ENCODE peak calls at places on chromosomes 13 and 19, in eight cellular contexts. One of them, this sample, is unnamed.

GRCh38 chr13:52128714-52129700 is at the start of gene NEK5:
- DNase-seq in Kasumi-1: peak; percentile 60
- DNase-seq in head of caudate nucleus: peak; percentile 76
- DNase-seq in D721Med: peak; percentile 72
- DNase-seq in heart left ventricle: peak; percentile 57
- DNase-seq in activated T-cell treated with anti-CD3 and anti-CD28 coated beads, Interleukin-2, amount 50 U/mL, for 72 hours: peak; percentile 66
- DNase-seq in aorta: peak; percentile 89
- DNase-seq in anterior cingulate cortex: no peak
- DNase-seq in this sample: peak; percentile 81

GRCh38 chr13:91988331-91988730 is 589.9 kb downstream of the GPC5 start:
- DNase-seq in Kasumi-1: no peak
- DNase-seq in head of caudate nucleus: no peak
- DNase-seq in D721Med: no peak
- DNase-seq in heart left ventricle: no peak
- DNase-seq in activated T-cell treated with anti-CD3 and anti-CD28 coated beads, Interleukin-2, amount 50 U/mL, for 72 hours: no peak
- DNase-seq in aorta: no peak
- DNase-seq in anterior cingulate cortex: no peak
- DNase-seq in this sample: no peak

GRCh38 chr13:27463500-27463899 is 13.1 kb upstream of the MTIF3 start:
- DNase-seq in Kasumi-1: no peak
- DNase-seq in head of caudate nucleus: no peak
- DNase-seq in D721Med: no peak
- DNase-seq in heart left ventricle: no peak
- DNase-seq in activated T-cell treated with anti-CD3 and anti-CD28 coated beads, Interleukin-2, amount 50 U/mL, for 72 hours: no peak
- DNase-seq in aorta: no peak
- DNase-seq in anterior cingulate cortex: no peak
- DNase-seq in this sample: no peak

GRCh38 chr19:47511681-47512080 is 3.2 kb downstream of the NAPA start:
- DNase-seq in Kasumi-1: no peak
- DNase-seq in head of caudate nucleus: no peak
- DNase-seq in D721Med: peak; percentile 91
- DNase-seq in heart left ventricle: no peak
- DNase-seq in activated T-cell treated with anti-CD3 and anti-CD28 coated beads, Interleukin-2, amount 50 U/mL, for 72 hours: no peak
- DNase-seq in aorta: no peak
- DNase-seq in anterior cingulate cortex: no peak
- DNase-seq in this sample: no peak

GRCh38 chr19:3440082-3440481 is 40.2 kb downstream of the SMIM24 start:
- DNase-seq in Kasumi-1: peak; percentile 54
- DNase-seq in head of caudate nucleus: peak; percentile 61
- DNase-seq in D721Med: peak; percentile 55
- DNase-seq in heart left ventricle: no peak
- DNase-seq in activated T-cell treated with anti-CD3 and anti-CD28 coated beads, Interleukin-2, amount 50 U/mL, for 72 hours: peak; percentile 66
- DNase-seq in aorta: peak; percentile 82
- DNase-seq in anterior cingulate cortex: no peak
- DNase-seq in this sample: peak; percentile 82

GRCh38 chr13:98542568-98543379 is 34.1 kb downstream of the STK24 start:
- DNase-seq in Kasumi-1: peak; percentile 85
- DNase-seq in head of caudate nucleus: no peak
- DNase-seq in D721Med: no peak
- DNase-seq in heart left ventricle: no peak
- DNase-seq in activated T-cell treated with anti-CD3 and anti-CD28 coated beads, Interleukin-2, amount 50 U/mL, for 72 hours: no peak
- DNase-seq in aorta: no peak
- DNase-seq in anterior cingulate cortex: no peak
- DNase-seq in this sample: no peak

GRCh38 chr13:75641026-75641425 is 4.9 kb downstream of the LMO7 start:
- DNase-seq in Kasumi-1: no peak
- DNase-seq in head of caudate nucleus: no peak
- DNase-seq in D721Med: no peak
- DNase-seq in heart left ventricle: no peak
- DNase-seq in activated T-cell treated with anti-CD3 and anti-CD28 coated beads, Interleukin-2, amount 50 U/mL, for 72 hours: no peak
- DNase-seq in aorta: no peak
- DNase-seq in anterior cingulate cortex: no peak
- DNase-seq in this sample: no peak

GRCh38 chr13:24038846-24039330 is 121.6 kb upstream of the SPATA13 start:
- DNase-seq in Kasumi-1: no peak
- DNase-seq in head of caudate nucleus: no peak
- DNase-seq in D721Med: no peak
- DNase-seq in heart left ventricle: no peak
- DNase-seq in activated T-cell treated with anti-CD3 and anti-CD28 coated beads, Interleukin-2, amount 50 U/mL, for 72 hours: no peak
- DNase-seq in aorta: no peak
- DNase-seq in anterior cingulate cortex: no peak
- DNase-seq in this sample: no peak

GRCh38 chr19:43763473-43763939 is 8.7 kb upstream of the SMG9 start:
- DNase-seq in Kasumi-1: peak; percentile 21
- DNase-seq in head of caudate nucleus: no peak
- DNase-seq in D721Med: no peak
- DNase-seq in heart left ventricle: no peak
- DNase-seq in activated T-cell treated with anti-CD3 and anti-CD28 coated beads, Interleukin-2, amount 50 U/mL, for 72 hours: no peak
- DNase-seq in aorta: no peak
- DNase-seq in anterior cingulate cortex: no peak
- DNase-seq in this sample: peak; percentile 52

GRCh38 chr13:46561691-46562090 is 8.7 kb downstream of the LRCH1 start:
- DNase-seq in Kasumi-1: no peak
- DNase-seq in head of caudate nucleus: no peak
- DNase-seq in D721Med: no peak
- DNase-seq in heart left ventricle: no peak
- DNase-seq in activated T-cell treated with anti-CD3 and anti-CD28 coated beads, Interleukin-2, amount 50 U/mL, for 72 hours: no peak
- DNase-seq in aorta: no peak
- DNase-seq in anterior cingulate cortex: no peak
- DNase-seq in this sample: no peak